ENCODE peak calls at places on chromosomes 7 and 10, in eight cellular contexts. One of them, this sample, is unnamed.

GRCh38 chr10:101140084-101140949 is 9.2 kb downstream of the TLX1 start:
- DNase-seq in SK-N-SH: peak; percentile 47
- DNase-seq in Panc1: no peak
- DNase-seq in HepG2: no peak
- DNase-seq in HCT116: no peak
- DNase-seq in K562: no peak
- DNase-seq in GM12878: no peak
- DNase-seq in GM23338: peak; percentile 58
- DNase-seq in this sample: no peak

GRCh38 chr10:133003195-133003594 is 60.8 kb upstream of the CFAP46 start:
- DNase-seq in SK-N-SH: no peak
- DNase-seq in Panc1: no peak
- DNase-seq in HepG2: no peak
- DNase-seq in HCT116: no peak
- DNase-seq in K562: no peak
- DNase-seq in GM12878: no peak
- DNase-seq in GM23338: no peak
- DNase-seq in this sample: no peak

GRCh38 chr10:17075510-17075909 is 54.1 kb downstream of the CUBN start:
- DNase-seq in SK-N-SH: no peak
- DNase-seq in Panc1: peak; percentile 87
- DNase-seq in HepG2: peak; percentile 18
- DNase-seq in HCT116: no peak
- DNase-seq in K562: no peak
- DNase-seq in GM12878: no peak
- DNase-seq in GM23338: no peak
- DNase-seq in this sample: peak; percentile 12

GRCh38 chr10:132515811-132516726 is 21.5 kb upstream of the INPP5A start:
- DNase-seq in SK-N-SH: no peak
- DNase-seq in Panc1: no peak
- DNase-seq in HepG2: no peak
- DNase-seq in HCT116: no peak
- DNase-seq in K562: no peak
- DNase-seq in GM12878: no peak
- DNase-seq in GM23338: no peak
- DNase-seq in this sample: no peak

GRCh38 chr10:71598673-71599072 is 120.9 kb downstream of the C10orf105 start:
- DNase-seq in SK-N-SH: no peak
- DNase-seq in Panc1: no peak
- DNase-seq in HepG2: no peak
- DNase-seq in HCT116: no peak
- DNase-seq in K562: no peak
- DNase-seq in GM12878: no peak
- DNase-seq in GM23338: no peak
- DNase-seq in this sample: no peak

GRCh38 chr7:36208406-36208805 is 55.4 kb downstream of the EEPD1 start:
- DNase-seq in SK-N-SH: no peak
- DNase-seq in Panc1: no peak
- DNase-seq in HepG2: no peak
- DNase-seq in HCT116: no peak
- DNase-seq in K562: no peak
- DNase-seq in GM12878: no peak
- DNase-seq in GM23338: no peak
- DNase-seq in this sample: no peak

GRCh38 chr10:126839094-126839761 is 66.0 kb upstream of the DOCK1 start:
- DNase-seq in SK-N-SH: no peak
- DNase-seq in Panc1: no peak
- DNase-seq in HepG2: no peak
- DNase-seq in HCT116: no peak
- DNase-seq in K562: no peak
- DNase-seq in GM12878: no peak
- DNase-seq in GM23338: peak; percentile 30
- DNase-seq in this sample: no peak

GRCh38 chr7:34298492-34298891 is 359.5 kb upstream of the NPSR1 start:
- DNase-seq in SK-N-SH: no peak
- DNase-seq in Panc1: no peak
- DNase-seq in HepG2: no peak
- DNase-seq in HCT116: no peak
- DNase-seq in K562: no peak
- DNase-seq in GM12878: no peak
- DNase-seq in GM23338: no peak
- DNase-seq in this sample: no peak

GRCh38 chr7:131898418-131898817 is 342.0 kb upstream of the PODXL start:
- DNase-seq in SK-N-SH: no peak
- DNase-seq in Panc1: no peak
- DNase-seq in HepG2: no peak
- DNase-seq in HCT116: no peak
- DNase-seq in K562: no peak
- DNase-seq in GM12878: no peak
- DNase-seq in GM23338: no peak
- DNase-seq in this sample: peak; percentile 39

GRCh38 chr10:934746-935406 is 3.4 kb upstream of the LARP4B start:
- DNase-seq in SK-N-SH: no peak
- DNase-seq in Panc1: no peak
- DNase-seq in HepG2: peak; percentile 45
- DNase-seq in HCT116: no peak
- DNase-seq in K562: no peak
- DNase-seq in GM12878: no peak
- DNase-seq in GM23338: no peak
- DNase-seq in this sample: no peak

GRCh38 chr10:74071151-74071550 is 73.2 kb downstream of the VCL start:
- DNase-seq in SK-N-SH: no peak
- DNase-seq in Panc1: no peak
- DNase-seq in HepG2: no peak
- DNase-seq in HCT116: no peak
- DNase-seq in K562: no peak
- DNase-seq in GM12878: no peak
- DNase-seq in GM23338: peak; percentile 58
- DNase-seq in this sample: no peak

GRCh38 chr10:80197972-80198591 is 7.3 kb downstream of the ANXA11 start:
- DNase-seq in SK-N-SH: no peak
- DNase-seq in Panc1: no peak
- DNase-seq in HepG2: no peak
- DNase-seq in HCT116: no peak
- DNase-seq in K562: no peak
- DNase-seq in GM12878: no peak
- DNase-seq in GM23338: no peak
- DNase-seq in this sample: no peak

GRCh38 chr7:155252388-155252957 is 45.2 kb upstream of the INSIG1 start:
- DNase-seq in SK-N-SH: no peak
- DNase-seq in Panc1: no peak
- DNase-seq in HepG2: no peak
- DNase-seq in HCT116: no peak
- DNase-seq in K562: no peak
- DNase-seq in GM12878: no peak
- DNase-seq in GM23338: no peak
- DNase-seq in this sample: no peak

GRCh38 chr7:75842836-75843446 is 29.3 kb upstream of the CCL24 start:
- DNase-seq in SK-N-SH: no peak
- DNase-seq in Panc1: peak; percentile 47
- DNase-seq in HepG2: peak; percentile 33
- DNase-seq in HCT116: no peak
- DNase-seq in K562: peak; percentile 71
- DNase-seq in GM12878: peak; percentile 47
- DNase-seq in GM23338: no peak
- DNase-seq in this sample: peak; percentile 68

GRCh38 chr7:2079332-2080068 is 153.2 kb downstream of the MAD1L1 start:
- DNase-seq in SK-N-SH: peak; percentile 80
- DNase-seq in Panc1: no peak
- DNase-seq in HepG2: no peak
- DNase-seq in HCT116: no peak
- DNase-seq in K562: peak; percentile 78
- DNase-seq in GM12878: no peak
- DNase-seq in GM23338: no peak
- DNase-seq in this sample: peak; percentile 92

GRCh38 chr10:6958254-6958653 is 378.2 kb upstream of the PRKCQ start:
- DNase-seq in SK-N-SH: no peak
- DNase-seq in Panc1: no peak
- DNase-seq in HepG2: no peak
- DNase-seq in HCT116: no peak
- DNase-seq in K562: no peak
- DNase-seq in GM12878: no peak
- DNase-seq in GM23338: no peak
- DNase-seq in this sample: peak; percentile 15

GRCh38 chr10:128096486-128097199 is 29.6 kb downstream of the MKI67 start:
- DNase-seq in SK-N-SH: no peak
- DNase-seq in Panc1: no peak
- DNase-seq in HepG2: no peak
- DNase-seq in HCT116: no peak
- DNase-seq in K562: no peak
- DNase-seq in GM12878: no peak
- DNase-seq in GM23338: no peak
- DNase-seq in this sample: no peak

GRCh38 chr10:18312385-18313145 is 172.3 kb downstream of the CACNB2 start:
- DNase-seq in SK-N-SH: peak; percentile 64
- DNase-seq in Panc1: no peak
- DNase-seq in HepG2: peak; percentile 49
- DNase-seq in HCT116: peak; percentile 15
- DNase-seq in K562: peak; percentile 40
- DNase-seq in GM12878: no peak
- DNase-seq in GM23338: peak; percentile 71
- DNase-seq in this sample: no peak
- TF ChIP-seq POLR2AphosphoS5 in SK-N-SH: no peak
- TF ChIP-seq POLR2AphosphoS5 in Panc1: no peak
- TF ChIP-seq POLR2AphosphoS5 in HepG2: no peak
- TF ChIP-seq POLR2AphosphoS5 in HCT116: no peak
- TF ChIP-seq POLR2AphosphoS5 in K562: no peak
- TF ChIP-seq POLR2AphosphoS5 in GM12878: no peak
- TF ChIP-seq POLR2AphosphoS5 in GM23338: no peak
- TF ChIP-seq POLR2AphosphoS5 in this sample: no peak

GRCh38 chr10:116669832-116670644 is 49.3 kb downstream of the PNLIPRP2 start:
- DNase-seq in SK-N-SH: peak; percentile 77
- DNase-seq in Panc1: no peak
- DNase-seq in HepG2: peak; percentile 39
- DNase-seq in HCT116: no peak
- DNase-seq in K562: peak; percentile 9
- DNase-seq in GM12878: no peak
- DNase-seq in GM23338: peak; percentile 92
- DNase-seq in this sample: no peak

GRCh38 chr10:116667484-116667883 is 46.7 kb downstream of the PNLIPRP2 start:
- DNase-seq in SK-N-SH: no peak
- DNase-seq in Panc1: no peak
- DNase-seq in HepG2: no peak
- DNase-seq in HCT116: no peak
- DNase-seq in K562: no peak
- DNase-seq in GM12878: no peak
- DNase-seq in GM23338: no peak
- DNase-seq in this sample: no peak

GRCh38 chr10:116668446-116668845 is 47.7 kb downstream of the PNLIPRP2 start:
- DNase-seq in SK-N-SH: no peak
- DNase-seq in Panc1: no peak
- DNase-seq in HepG2: no peak
- DNase-seq in HCT116: no peak
- DNase-seq in K562: no peak
- DNase-seq in GM12878: no peak
- DNase-seq in GM23338: no peak
- DNase-seq in this sample: no peak

GRCh38 chr10:116668018-116668417 is 47.3 kb downstream of the PNLIPRP2 start:
- DNase-seq in SK-N-SH: no peak
- DNase-seq in Panc1: no peak
- DNase-seq in HepG2: no peak
- DNase-seq in HCT116: no peak
- DNase-seq in K562: no peak
- DNase-seq in GM12878: no peak
- DNase-seq in GM23338: no peak
- DNase-seq in this sample: no peak

GRCh38 chr10:116669080-116669479 is 48.3 kb downstream of the PNLIPRP2 start:
- DNase-seq in SK-N-SH: no peak
- DNase-seq in Panc1: no peak
- DNase-seq in HepG2: no peak
- DNase-seq in HCT116: no peak
- DNase-seq in K562: no peak
- DNase-seq in GM12878: no peak
- DNase-seq in GM23338: no peak
- DNase-seq in this sample: no peak
- TF ChIP-seq REST in SK-N-SH: no peak
- TF ChIP-seq REST in Panc1: no peak
- TF ChIP-seq REST in HepG2: no peak
- TF ChIP-seq REST in HCT116: no peak
- TF ChIP-seq REST in K562: no peak
- TF ChIP-seq REST in GM12878: no peak
- TF ChIP-seq REST in GM23338: no peak
- TF ChIP-seq REST in this sample: no peak

GRCh38 chr7:121810831-121811494 is 62.0 kb upstream of the PTPRZ1 start:
- DNase-seq in SK-N-SH: no peak
- DNase-seq in Panc1: no peak
- DNase-seq in HepG2: no peak
- DNase-seq in HCT116: no peak
- DNase-seq in K562: no peak
- DNase-seq in GM12878: no peak
- DNase-seq in GM23338: no peak
- DNase-seq in this sample: no peak
- TF ChIP-seq CTCF in SK-N-SH: no peak
- TF ChIP-seq CTCF in Panc1: no peak
- TF ChIP-seq CTCF in HepG2: no peak
- TF ChIP-seq CTCF in HCT116: no peak
- TF ChIP-seq CTCF in K562: no peak
- TF ChIP-seq CTCF in GM12878: no peak
- TF ChIP-seq CTCF in GM23338: no peak
- TF ChIP-seq CTCF in this sample: no peak

GRCh38 chr10:123392182-123392930 is 238.2 kb downstream of the BUB3 start:
- DNase-seq in SK-N-SH: no peak
- DNase-seq in Panc1: no peak
- DNase-seq in HepG2: no peak
- DNase-seq in HCT116: no peak
- DNase-seq in K562: no peak
- DNase-seq in GM12878: peak; percentile 99
- DNase-seq in GM23338: no peak
- DNase-seq in this sample: no peak

GRCh38 chr10:123391275-123392028 is 237.2 kb downstream of the BUB3 start:
- DNase-seq in SK-N-SH: no peak
- DNase-seq in Panc1: no peak
- DNase-seq in HepG2: no peak
- DNase-seq in HCT116: no peak
- DNase-seq in K562: no peak
- DNase-seq in GM12878: peak; percentile 62
- DNase-seq in GM23338: no peak
- DNase-seq in this sample: no peak

GRCh38 chr10:123390332-123390731 is 236.1 kb downstream of the BUB3 start:
- DNase-seq in SK-N-SH: peak; percentile 17
- DNase-seq in Panc1: no peak
- DNase-seq in HepG2: no peak
- DNase-seq in HCT116: no peak
- DNase-seq in K562: no peak
- DNase-seq in GM12878: no peak
- DNase-seq in GM23338: peak; percentile 35
- DNase-seq in this sample: no peak

GRCh38 chr10:123390874-123391273 is 236.7 kb downstream of the BUB3 start:
- DNase-seq in SK-N-SH: no peak
- DNase-seq in Panc1: no peak
- DNase-seq in HepG2: no peak
- DNase-seq in HCT116: no peak
- DNase-seq in K562: no peak
- DNase-seq in GM12878: no peak
- DNase-seq in GM23338: no peak
- DNase-seq in this sample: no peak

DNA sequence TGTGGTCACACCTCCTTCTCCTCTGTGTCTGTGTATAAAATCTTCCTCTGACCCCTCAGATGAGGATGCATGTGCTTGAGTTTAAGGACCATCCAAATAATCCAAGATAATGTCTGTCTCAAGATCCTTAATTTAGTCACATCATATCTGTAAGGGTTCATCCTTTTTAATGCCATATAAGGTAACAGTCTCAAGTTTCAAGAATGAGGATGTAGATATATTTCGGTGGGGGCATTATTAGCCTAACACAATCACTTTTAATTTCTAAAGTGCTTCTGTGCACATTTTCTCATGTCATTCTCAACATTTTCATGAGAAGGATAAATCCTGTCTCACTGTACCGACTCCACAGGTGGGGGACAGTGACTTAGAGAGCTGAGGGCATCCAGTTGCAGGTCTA is 235.3 kb downstream of the BUB3 start:
- DNase-seq in SK-N-SH: no peak
- DNase-seq in Panc1: no peak
- DNase-seq in HepG2: no peak
- DNase-seq in HCT116: no peak
- DNase-seq in K562: no peak
- DNase-seq in GM12878: no peak
- DNase-seq in GM23338: no peak
- DNase-seq in this sample: no peak
- TF ChIP-seq POLR2AphosphoS5 in SK-N-SH: no peak
- TF ChIP-seq POLR2AphosphoS5 in Panc1: no peak
- TF ChIP-seq POLR2AphosphoS5 in HepG2: no peak
- TF ChIP-seq POLR2AphosphoS5 in HCT116: no peak
- TF ChIP-seq POLR2AphosphoS5 in K562: no peak
- TF ChIP-seq POLR2AphosphoS5 in GM12878: no peak
- TF ChIP-seq POLR2AphosphoS5 in GM23338: no peak
- TF ChIP-seq POLR2AphosphoS5 in this sample: no peak

This sample was measured in HL-60.